ENCODE peak calls at places on chromosomes 16 and 17, in nine cellular contexts. Q is GM23248; T is cardiac fibroblast; D is iPS-NIHi11; X is bronchial epithelial cell; I is fibroblast of villous mesenchyme; L is CD4-positive, alpha-beta T cell; B is dorsolateral prefrontal cortex; C is NCI-H1105. F is an unnamed sample.
A peak's percentile ranks its signal among the peaks of the same experiment; 100 is the strongest.

GRCh38 chr17:2050246-2050866 is 4.5 kb upstream of the HIC1 start:
- DNase-seq in L (peak; percentile 45), Q (peak; percentile 85), T (peak; percentile 82), C (peak; percentile 25), I (peak; percentile 83), D (peak; percentile 70), B (peak; percentile 57), X (no peak), F (peak; percentile 37)

GRCh38 chr17:14091367-14091766 is 22.1 kb downstream of the COX10 start:
- DNase-seq in L (no peak), B (no peak), T (no peak), I (peak; percentile 12), D (no peak), Q (peak; percentile 12), X (no peak), C (no peak), F (no peak)

GRCh38 chr17:49235896-49236295 is 5.3 kb upstream of the PHOSPHO1 start:
- DNase-seq in D (no peak), T (no peak), C (no peak), I (no peak), Q (no peak), X (no peak), B (no peak), L (no peak), F (no peak)

GRCh38 chr17:56131431-56131830 is 21.8 kb upstream of the ANKFN1 start:
- DNase-seq in B (no peak), T (no peak), I (no peak), D (no peak), X (no peak), Q (no peak), C (no peak), L (no peak), F (no peak)

GRCh38 chr16:29951966-29952365 is 9.9 kb upstream of the TMEM219 start:
- DNase-seq in C (no peak), I (no peak), T (no peak), X (no peak), Q (no peak), L (no peak), D (no peak), B (no peak), F (no peak)

GRCh38 chr16:67995423-67995822 is 3.9 kb downstream of the DPEP2 start:
- DNase-seq in I (no peak), X (peak; percentile 26), B (no peak), L (no peak), Q (no peak), D (no peak), C (no peak), T (no peak), F (no peak)

GRCh38 chr17:68290268-68290954 is 516 bp downstream of the SLC16A6 start:
- DNase-seq in C (peak; percentile 4), L (peak; percentile 42), I (no peak), Q (peak; percentile 25), X (no peak), D (peak; percentile 36), T (no peak), B (peak; percentile 54), F (no peak)

GRCh38 chr17:16980061-16980460 is 8.1 kb upstream of the TNFRSF13B start:
- DNase-seq in B (no peak), I (no peak), C (no peak), L (no peak), X (no peak), T (no peak), Q (peak; percentile 21), D (no peak), F (no peak)

GRCh38 chr16:50925758-50926357 is 184.0 kb downstream of the CYLD start:
- DNase-seq in I (no peak), D (no peak), L (no peak), C (no peak), T (peak; percentile 13), B (no peak), X (peak; percentile 93), Q (peak; percentile 29), F (no peak)

GRCh38 chr17:40560592-40561293 is 4.5 kb downstream of the CCR7 start:
- DNase-seq in B (peak; percentile 12), C (no peak), L (peak; percentile 68), Q (peak; percentile 36), X (no peak), T (peak; percentile 66), D (no peak), I (peak; percentile 70), F (no peak)

GRCh38 chr16:5379948-5380347 is 282.4 kb upstream of the EEF2KMT start:
- DNase-seq in I (no peak), X (no peak), T (no peak), C (no peak), Q (no peak), L (no peak), D (no peak), B (peak; percentile 47), F (peak; percentile 44)

GRCh38 chr17:51768706-51769105 is 389.8 kb downstream of the CA10 start:
- DNase-seq in D (no peak), B (no peak), I (no peak), C (no peak), Q (no peak), T (no peak), L (no peak), X (no peak), F (no peak)

GRCh38 chr17:46043606-46044005 is 44.6 kb downstream of the STH start:
- DNase-seq in D (no peak), L (no peak), C (no peak), I (no peak), X (no peak), T (no peak), B (no peak), Q (no peak), F (no peak)